ENCODE peak calls at places on chromosomes 3 and 15, in five cellular contexts. One of them, this sample, is unnamed.

GRCh38 chr3:52722491-52722890 is 16.6 kb downstream of the SPCS1 start:
- DNase-seq in psoas muscle: no peak
- DNase-seq in suprapubic skin: no peak
- DNase-seq in AG09309: no peak
- DNase-seq in A549: no peak
- DNase-seq in this sample: no peak

GRCh38 chr3:33578325-33579180 is 138.3 kb upstream of the UBP1 start:
- DNase-seq in psoas muscle: no peak
- DNase-seq in suprapubic skin: no peak
- DNase-seq in AG09309: no peak
- DNase-seq in A549: peak; percentile 82
- DNase-seq in this sample: no peak

GRCh38 chr15:83472151-83472550 is 25.0 kb downstream of the SH3GL3 start:
- DNase-seq in psoas muscle: no peak
- DNase-seq in suprapubic skin: no peak
- DNase-seq in AG09309: no peak
- DNase-seq in A549: no peak
- DNase-seq in this sample: no peak

GRCh38 chr3:46845397-46845859 is 17.8 kb downstream of the MYL3 start:
- DNase-seq in psoas muscle: peak; percentile 84
- DNase-seq in suprapubic skin: peak; percentile 89
- DNase-seq in AG09309: peak; percentile 53
- DNase-seq in A549: no peak
- DNase-seq in this sample: peak; percentile 92

GRCh38 chr3:150734795-150735119 is 28.2 kb downstream of the SIAH2 start:
- DNase-seq in psoas muscle: no peak
- DNase-seq in suprapubic skin: no peak
- DNase-seq in AG09309: no peak
- DNase-seq in A549: no peak
- DNase-seq in this sample: no peak

GRCh38 chr15:101362359-101362758 is 67.3 kb upstream of the SNRPA1 start:
- DNase-seq in psoas muscle: no peak
- DNase-seq in suprapubic skin: no peak
- DNase-seq in AG09309: no peak
- DNase-seq in A549: no peak
- DNase-seq in this sample: no peak

GRCh38 chr15:95162967-95163531 is 931.7 kb downstream of the MCTP2 start:
- DNase-seq in psoas muscle: no peak
- DNase-seq in suprapubic skin: peak; percentile 65
- DNase-seq in AG09309: peak; percentile 64
- DNase-seq in A549: no peak
- DNase-seq in this sample: peak; percentile 70

GRCh38 chr15:98536976-98537375 is 111.4 kb upstream of the IGF1R start:
- DNase-seq in psoas muscle: no peak
- DNase-seq in suprapubic skin: peak; percentile 4
- DNase-seq in AG09309: no peak
- DNase-seq in A549: no peak
- DNase-seq in this sample: no peak

GRCh38 chr3:188832146-188832545 is 339.6 kb upstream of the TPRG1 start:
- DNase-seq in psoas muscle: no peak
- DNase-seq in suprapubic skin: no peak
- DNase-seq in AG09309: no peak
- DNase-seq in A549: no peak
- DNase-seq in this sample: no peak

GRCh38 chr3:187102073-187102634 is 37.1 kb downstream of the RPL39L start:
- DNase-seq in psoas muscle: no peak
- DNase-seq in suprapubic skin: no peak
- DNase-seq in AG09309: no peak
- DNase-seq in A549: no peak
- DNase-seq in this sample: no peak

GRCh38 chr15:45457641-45458539 is 64.7 kb downstream of the SLC30A4 start:
- DNase-seq in psoas muscle: peak; percentile 42
- DNase-seq in suprapubic skin: peak; percentile 79
- DNase-seq in AG09309: peak; percentile 32
- DNase-seq in A549: peak; percentile 71
- DNase-seq in this sample: peak; percentile 78

GRCh38 chr3:152260529-152260928 is 8.2 kb upstream of the MBNL1 start:
- DNase-seq in psoas muscle: no peak
- DNase-seq in suprapubic skin: no peak
- DNase-seq in AG09309: no peak
- DNase-seq in A549: no peak
- DNase-seq in this sample: no peak

GRCh38 chr3:13125092-13126015 is 52.1 kb upstream of the IQSEC1 start:
- DNase-seq in psoas muscle: no peak
- DNase-seq in suprapubic skin: peak; percentile 31
- DNase-seq in AG09309: no peak
- DNase-seq in A549: no peak
- DNase-seq in this sample: peak; percentile 40

GRCh38 chr3:113002676-113003075 is 11.9 kb downstream of the GTPBP8 start:
- DNase-seq in psoas muscle: no peak
- DNase-seq in suprapubic skin: no peak
- DNase-seq in AG09309: no peak
- DNase-seq in A549: no peak
- DNase-seq in this sample: no peak

GRCh38 chr3:25513642-25514266 is 85.7 kb downstream of the RARB start:
- DNase-seq in psoas muscle: no peak
- DNase-seq in suprapubic skin: no peak
- DNase-seq in AG09309: no peak
- DNase-seq in A549: no peak
- DNase-seq in this sample: no peak

GRCh38 chr15:73924258-73924921 is 1.9 kb upstream of the LOXL1 start:
- DNase-seq in psoas muscle: peak; percentile 41
- DNase-seq in suprapubic skin: no peak
- DNase-seq in AG09309: peak; percentile 50
- DNase-seq in A549: peak; percentile 12
- DNase-seq in this sample: no peak

GRCh38 chr3:171156455-171157005 is 130.0 kb upstream of the SLC2A2 start:
- DNase-seq in psoas muscle: no peak
- DNase-seq in suprapubic skin: no peak
- DNase-seq in AG09309: no peak
- DNase-seq in A549: peak; percentile 33
- DNase-seq in this sample: no peak

GRCh38 chr3:172915911-172916514 is 165.5 kb downstream of the ECT2 start:
- DNase-seq in psoas muscle: no peak
- DNase-seq in suprapubic skin: no peak
- DNase-seq in AG09309: no peak
- DNase-seq in A549: no peak
- DNase-seq in this sample: no peak

GRCh38 chr15:78201281-78202190 is 32.8 kb downstream of the ACSBG1 start:
- DNase-seq in psoas muscle: no peak
- DNase-seq in suprapubic skin: peak; percentile 36
- DNase-seq in AG09309: no peak
- DNase-seq in A549: no peak
- DNase-seq in this sample: no peak

GRCh38 chr15:31660800-31661199 is 334.2 kb downstream of the KLF13 start:
- DNase-seq in psoas muscle: no peak
- DNase-seq in suprapubic skin: no peak
- DNase-seq in AG09309: no peak
- DNase-seq in A549: no peak
- DNase-seq in this sample: no peak

GRCh38 chr3:138450704-138451424 is 16.4 kb downstream of the ESYT3 start:
- DNase-seq in psoas muscle: no peak
- DNase-seq in suprapubic skin: peak; percentile 36
- DNase-seq in AG09309: no peak
- DNase-seq in A549: no peak
- DNase-seq in this sample: no peak

GRCh38 chr15:67091073-67091965 is 25.9 kb downstream of the SMAD3 start:
- DNase-seq in psoas muscle: peak; percentile 84
- DNase-seq in suprapubic skin: peak; percentile 77
- DNase-seq in AG09309: no peak
- DNase-seq in A549: peak; percentile 89
- DNase-seq in this sample: peak; percentile 79

GRCh38 chr3:120338517-120338916 is 10.6 kb downstream of the LRRC58 start:
- DNase-seq in psoas muscle: no peak
- DNase-seq in suprapubic skin: no peak
- DNase-seq in AG09309: no peak
- DNase-seq in A549: no peak
- DNase-seq in this sample: no peak

GRCh38 chr3:71492566-71492965 is 91.0 kb downstream of the FOXP1 start:
- DNase-seq in psoas muscle: no peak
- DNase-seq in suprapubic skin: no peak
- DNase-seq in AG09309: no peak
- DNase-seq in A549: no peak
- DNase-seq in this sample: no peak

GRCh38 chr3:71491141-71491752 is 92.3 kb downstream of the FOXP1 start:
- DNase-seq in psoas muscle: no peak
- DNase-seq in suprapubic skin: no peak
- DNase-seq in AG09309: no peak
- DNase-seq in A549: no peak
- DNase-seq in this sample: no peak

GRCh38 chr3:71495708-71496472 is 87.6 kb downstream of the FOXP1 start:
- DNase-seq in psoas muscle: no peak
- DNase-seq in suprapubic skin: no peak
- DNase-seq in AG09309: peak; percentile 83
- DNase-seq in A549: peak; percentile 77
- DNase-seq in this sample: no peak

GRCh38 chr3:71492969-71493368 is 90.6 kb downstream of the FOXP1 start:
- DNase-seq in psoas muscle: no peak
- DNase-seq in suprapubic skin: no peak
- DNase-seq in AG09309: no peak
- DNase-seq in A549: no peak
- DNase-seq in this sample: no peak

DNA sequence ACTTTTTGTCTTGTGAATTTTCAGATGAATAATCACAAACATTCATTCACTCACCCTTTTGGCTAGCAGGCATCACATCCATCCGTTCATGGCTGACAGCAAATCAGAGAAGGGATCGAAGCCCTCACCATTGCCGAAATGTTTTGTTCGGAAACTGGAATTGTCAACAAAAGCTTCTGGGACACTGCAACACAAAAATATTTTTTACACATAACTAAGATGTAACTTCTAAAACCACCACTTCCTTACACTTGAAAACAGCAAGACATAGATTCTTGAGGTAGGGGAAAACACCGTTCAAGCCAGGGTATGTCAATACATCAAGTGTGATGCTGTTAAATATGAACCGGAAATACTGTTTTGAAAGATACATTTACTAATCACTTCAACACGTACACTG is 90.2 kb downstream of the FOXP1 start:
- DNase-seq in psoas muscle: no peak
- DNase-seq in suprapubic skin: no peak
- DNase-seq in AG09309: no peak
- DNase-seq in A549: no peak
- DNase-seq in this sample: no peak
- H3K4me3 ChIP-seq in psoas muscle: no peak overlapping the region
- H3K4me3 ChIP-seq in suprapubic skin: no peak overlapping the region
- H3K4me3 ChIP-seq in AG09309: no peak overlapping the region
- H3K4me3 ChIP-seq in A549: no peak overlapping the region
- H3K4me3 ChIP-seq in this sample: no peak overlapping the region

DNA sequence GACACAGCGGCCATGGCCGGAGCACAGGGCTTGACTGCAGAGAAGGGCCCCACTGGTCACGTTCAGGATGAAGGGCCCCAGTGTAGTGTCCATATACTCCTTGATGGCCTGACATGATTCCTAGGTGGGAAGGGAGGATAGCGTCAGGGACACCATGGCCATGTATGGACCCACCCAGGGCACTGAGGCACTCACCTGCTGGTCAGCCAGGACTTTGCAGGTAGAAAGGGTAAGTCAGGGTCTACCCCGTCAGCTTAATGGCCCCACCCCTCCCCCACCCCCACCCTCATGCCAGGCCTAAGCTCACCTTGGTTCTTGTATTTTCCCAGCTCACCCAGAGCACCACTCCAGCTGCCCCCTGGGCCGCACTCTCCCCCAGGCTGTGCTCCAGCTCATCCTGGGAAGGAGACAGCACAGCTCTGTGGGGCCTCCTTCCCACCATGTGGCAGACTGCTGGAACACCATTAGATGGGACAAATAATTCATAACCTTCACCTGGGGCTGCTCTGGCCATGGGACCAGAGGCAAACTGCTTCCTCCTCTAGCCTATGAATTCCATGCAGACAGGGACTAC is 1.6 kb upstream of the HYAL3 start:
- DNase-seq in psoas muscle: no peak
- DNase-seq in suprapubic skin: no peak
- DNase-seq in AG09309: no peak
- DNase-seq in A549: no peak
- DNase-seq in this sample: no peak
- H3K4me3 ChIP-seq in psoas muscle: peak overlapping the region; percentile 76
- H3K4me3 ChIP-seq in suprapubic skin: no peak overlapping the region
- H3K4me3 ChIP-seq in AG09309: no peak overlapping the region
- H3K4me3 ChIP-seq in A549: no peak overlapping the region
- H3K4me3 ChIP-seq in this sample: no peak overlapping the region

DNA sequence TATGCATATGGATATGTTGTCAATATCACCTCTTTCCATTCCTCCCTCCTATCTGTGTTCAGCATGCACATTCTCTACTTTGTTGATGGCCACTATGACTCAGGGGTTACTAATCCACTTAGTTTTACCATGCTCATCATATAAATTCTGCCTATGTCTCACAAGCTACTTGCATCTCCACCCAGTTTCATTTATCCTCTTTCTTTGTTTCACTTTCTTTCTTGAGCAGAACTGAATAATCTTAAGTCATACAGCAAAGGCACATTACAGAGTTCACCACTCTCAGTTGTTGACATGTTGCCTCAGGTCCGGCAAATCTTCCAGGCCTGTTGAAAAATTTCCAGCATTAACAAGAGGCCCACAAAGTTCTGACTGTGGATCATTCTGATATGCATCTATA is 71.5 kb downstream of the SSR3 start:
- DNase-seq in psoas muscle: no peak
- DNase-seq in suprapubic skin: no peak
- DNase-seq in AG09309: peak; percentile 52
- DNase-seq in A549: no peak
- DNase-seq in this sample: no peak
- H3K4me3 ChIP-seq in psoas muscle: no peak overlapping the region
- H3K4me3 ChIP-seq in suprapubic skin: no peak overlapping the region
- H3K4me3 ChIP-seq in AG09309: no peak overlapping the region
- H3K4me3 ChIP-seq in A549: no peak overlapping the region
- H3K4me3 ChIP-seq in this sample: no peak overlapping the region

GRCh38 chr3:43690400-43691119 is at the start of gene ABHD5:
- DNase-seq in psoas muscle: peak; percentile 91
- DNase-seq in suprapubic skin: peak; percentile 89
- DNase-seq in AG09309: peak; percentile 75
- DNase-seq in A549: peak; percentile 94
- DNase-seq in this sample: peak; percentile 93

GRCh38 chr3:43692971-43693370 is 2.2 kb downstream of the ABHD5 start:
- DNase-seq in psoas muscle: no peak
- DNase-seq in suprapubic skin: no peak
- DNase-seq in AG09309: no peak
- DNase-seq in A549: no peak
- DNase-seq in this sample: no peak

GRCh38 chr3:43693594-43693993 is 2.9 kb downstream of the ABHD5 start:
- DNase-seq in psoas muscle: no peak
- DNase-seq in suprapubic skin: no peak
- DNase-seq in AG09309: no peak
- DNase-seq in A549: no peak
- DNase-seq in this sample: no peak

GRCh38 chr3:43691120-43692002 is 623 bp downstream of the ABHD5 start:
- DNase-seq in psoas muscle: peak; percentile 60
- DNase-seq in suprapubic skin: peak; percentile 86
- DNase-seq in AG09309: no peak
- DNase-seq in A549: peak; percentile 44
- DNase-seq in this sample: peak; percentile 82

DNA sequence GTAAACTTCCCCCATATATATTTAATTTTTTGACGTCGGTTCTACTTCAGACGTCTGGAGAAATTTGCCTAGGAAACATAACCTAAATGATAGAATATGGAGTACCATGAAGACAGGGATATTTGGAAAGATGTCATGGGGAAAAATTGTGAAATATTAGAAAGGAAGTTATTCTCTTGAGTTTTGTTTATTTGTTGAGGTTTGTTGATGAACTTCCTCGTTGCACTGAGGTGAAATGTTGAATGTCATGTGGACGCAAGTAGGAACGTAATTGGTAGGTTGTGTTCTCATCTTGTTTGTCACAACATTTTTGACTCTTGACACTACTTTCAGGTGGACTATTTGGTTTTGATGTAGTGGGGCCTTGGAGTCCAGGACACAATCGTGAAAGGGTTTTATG is 1.3 kb downstream of the ABHD5 start:
- DNase-seq in psoas muscle: no peak
- DNase-seq in suprapubic skin: no peak
- DNase-seq in AG09309: no peak
- DNase-seq in A549: peak; percentile 11
- DNase-seq in this sample: no peak
- H3K4me3 ChIP-seq in psoas muscle: peak overlapping the region; percentile 80
- H3K4me3 ChIP-seq in suprapubic skin: peak overlapping the region; percentile 99
- H3K4me3 ChIP-seq in AG09309: no peak overlapping the region
- H3K4me3 ChIP-seq in A549: peak overlapping the region; percentile 96
- H3K4me3 ChIP-seq in this sample: no peak overlapping the region

This sample was measured in sigmoid colon.